ENCODE peak calls at places on chromosomes 4 and X, in six cellular contexts. D is GM10248; S is AG08396; E is CD8-positive, alpha-beta memory T cell; J is NCI-H187; L is endothelial cell. B is an unnamed sample.

GRCh38 chr4:176357359-176358082 is 37.8 kb downstream of the SPCS3 start:
- DNase-seq in E (no peak), D (peak), L (no peak), J (no peak), S (no peak), B (no peak)

GRCh38 chr4:79294064-79294463 is 31.8 kb downstream of the NAA11 start:
- DNase-seq in S (no peak), L (no peak), J (no peak), D (no peak), E (no peak), B (no peak)

GRCh38 chr4:31657859-31658258 is 937.7 kb downstream of the PCDH7 start:
- DNase-seq in S (no peak), D (no peak), J (no peak), E (no peak), L (no peak), B (no peak)

GRCh38 chr4:155566241-155566823 is 100.3 kb upstream of the GUCY1A1 start:
- DNase-seq in L (no peak), D (no peak), J (no peak), E (no peak), S (no peak), B (no peak)

GRCh38 chr4:95545526-95545925 is 3.2 kb downstream of the UNC5C start:
- DNase-seq in E (no peak), S (no peak), D (no peak), J (no peak), L (no peak), B (no peak)

GRCh38 chr4:83071116-83071515 is 36.1 kb downstream of the COPS4 start:
- DNase-seq in L (no peak), S (no peak), D (no peak), E (no peak), J (no peak), B (no peak)

GRCh38 chrX:119398974-119399771 is at the start of gene SLC25A43:
- DNase-seq in J (no peak), L (peak), S (peak), E (peak), D (peak), B (peak)

GRCh38 chr4:78213218-78213617 is 156.1 kb downstream of the FRAS1 start:
- DNase-seq in J (peak), E (no peak), L (no peak), D (no peak), S (no peak), B (no peak)

GRCh38 chr4:85747871-85748491 is 273.0 kb downstream of the ARHGAP24 start:
- DNase-seq in S (peak), J (peak), L (peak), E (no peak), D (peak), B (no peak)

GRCh38 chr4:163666335-163666888 is 171.9 kb downstream of the TMA16 start:
- DNase-seq in L (no peak), E (no peak), J (no peak), S (no peak), D (no peak), B (no peak)

GRCh38 chr4:141409556-141409955 is 188.9 kb downstream of the ZNF330 start:
- DNase-seq in S (no peak), L (no peak), D (no peak), J (no peak), E (no peak), B (no peak)

GRCh38 chrX:76153221-76153620 is 19.6 kb upstream of the PBDC1 start:
- DNase-seq in D (no peak), S (no peak), J (no peak), L (no peak), E (no peak), B (no peak)

GRCh38 chrX:118724775-118725174 is 2.6 kb upstream of the IL13RA1 start:
- DNase-seq in S (peak), D (peak), E (no peak), L (no peak), J (no peak), B (no peak)

GRCh38 chr4:98631506-98631905 is 26.9 kb downstream of the TSPAN5 start:
- DNase-seq in D (no peak), S (no peak), E (no peak), L (no peak), J (no peak), B (no peak)

GRCh38 chr4:75637176-75637575 is 6.8 kb upstream of the CDKL2 start:
- DNase-seq in L (no peak), D (no peak), J (no peak), E (no peak), S (no peak), B (no peak)

GRCh38 chr4:69718376-69719293 is 41.8 kb downstream of the SULT1B1 start:
- DNase-seq in L (no peak), E (no peak), J (no peak), S (no peak), D (no peak), B (no peak)

GRCh38 chrX:130287071-130287770 is 18.5 kb upstream of the ZNF280C start:
- DNase-seq in E (no peak), L (no peak), J (no peak), S (no peak), D (no peak), B (no peak)

GRCh38 chr4:184757810-184758209 is 23.9 kb upstream of the CENPU start:
- DNase-seq in S (no peak), J (no peak), D (no peak), L (no peak), E (no peak), B (no peak)

GRCh38 chr4:184396001-184396400 is 78.3 kb downstream of the IRF2 start:
- DNase-seq in J (peak), L (no peak), S (no peak), D (peak), E (no peak), B (no peak)

GRCh38 chr4:11597506-11597905 is 168.8 kb upstream of the HS3ST1 start:
- DNase-seq in D (no peak), S (no peak), J (no peak), L (no peak), E (no peak), B (no peak)

GRCh38 chr4:8329859-8330761 is 60.6 kb downstream of the HTRA3 start:
- DNase-seq in S (no peak), L (no peak), E (no peak), J (no peak), D (no peak), B (no peak)

GRCh38 chr4:53830511-53830910 is 233.9 kb downstream of the CHIC2 start:
- DNase-seq in D (no peak), J (no peak), E (no peak), S (no peak), L (no peak), B (no peak)

GRCh38 chrX:25344191-25344936 is 328.6 kb upstream of the ARX start:
- DNase-seq in D (no peak), J (no peak), L (no peak), S (no peak), E (no peak), B (no peak)

GRCh38 chr4:74670583-74670982 is 123.7 kb downstream of the BTC start:
- DNase-seq in E (no peak), D (no peak), S (no peak), L (no peak), J (no peak), B (no peak)

GRCh38 chr4:153725070-153725810 is 34.6 kb downstream of the RNF175 start:
- DNase-seq in J (no peak), S (no peak), L (no peak), D (no peak), E (no peak), B (no peak)